ENCODE peak calls at places on chromosomes 2 and 18, in eight cellular contexts. R is cortex of kidney, N is ecto neural progenitor cell, X is M059J, K is C1 segment of cervical spinal cord, D is NCI-H774, G is tibial artery, S is Kasumi-1. B is an unnamed sample.

GRCh38 chr2:177772529-177772928 is 300.0 kb downstream of the PDE11A start:
- DNase-seq in N (no peak), X (peak), K (no peak), D (no peak), G (no peak), R (no peak), S (peak), B (no peak)

GRCh38 chr2:70777450-70777849 is 9.4 kb upstream of the ADD2 start:
- DNase-seq in X (peak), G (no peak), D (no peak), R (no peak), S (no peak), K (no peak), N (no peak), B (no peak)

GRCh38 chr2:174787485-174788205 is 23.4 kb upstream of the CHRNA1 start:
- DNase-seq in N (no peak), D (no peak), R (no peak), S (no peak), G (no peak), K (no peak), X (peak), B (no peak)

GRCh38 chr18:29823671-29824070 is 1218.9 kb downstream of the DSC3 start:
- DNase-seq in S (no peak), D (no peak), N (no peak), R (no peak), G (no peak), X (peak), K (no peak), B (no peak)

GRCh38 chr18:10101293-10101701 is 187.5 kb downstream of the VAPA start:
- DNase-seq in G (peak), D (no peak), N (no peak), R (no peak), S (no peak), X (peak), K (no peak), B (no peak)

GRCh38 chr18:32629990-32630389 is 142.8 kb downstream of the KLHL14 start:
- DNase-seq in S (no peak), K (no peak), X (no peak), D (no peak), N (no peak), G (no peak), R (no peak), B (no peak)

GRCh38 chr2:28586864-28587263 is 91.0 kb downstream of the PLB1 start:
- DNase-seq in X (no peak), D (no peak), S (no peak), N (no peak), G (no peak), R (no peak), K (no peak), B (no peak)

GRCh38 chr2:36965751-36966369 is 476 bp downstream of the STRN start:
- DNase-seq in S (peak), N (peak), K (peak), R (no peak), X (peak), D (no peak), G (peak), B (peak)